ENCODE peak calls at places on chromosomes 7 and 10, in four cellular contexts. T is H1, P is H9, I is trophoblast cell. B is an unnamed sample.
A peak's percentile ranks its signal among the peaks of the same experiment; 100 is the strongest.

GRCh38 chr7:17774248-17774647 is 166.0 kb downstream of the SNX13 start:
- DNase-seq in T (no peak), P (no peak), I (peak; percentile 6), B (no peak)

GRCh38 chr10:104387130-104387888 is 33.7 kb downstream of the CFAP58 start:
- DNase-seq in T (no peak), P (no peak), I (no peak), B (peak; percentile 6)

GRCh38 chr7:28166982-28167715 is 13.4 kb downstream of the JAZF1 start:
- DNase-seq in T (no peak), P (no peak), I (no peak), B (no peak)

GRCh38 chr10:49207936-49208482 is 19.8 kb upstream of the TMEM273 start:
- DNase-seq in T (no peak), P (no peak), I (no peak), B (no peak)

GRCh38 chr7:95478139-95479037 is 7.4 kb upstream of the ASB4 start:
- DNase-seq in T (no peak), P (peak; percentile 41), I (peak; percentile 28), B (peak; percentile 56)

GRCh38 chr7:64574481-64575159 is 11.7 kb upstream of the ZNF680 start:
- DNase-seq in T (peak; percentile 50), P (no peak), I (peak; percentile 66), B (peak; percentile 77)

GRCh38 chr10:986881-987634 is 1.2 kb upstream of the GTPBP4 start:
- DNase-seq in T (no peak), P (no peak), I (peak; percentile 71), B (peak; percentile 46)

GRCh38 chr7:114856625-114857024 is 65.3 kb upstream of the MDFIC start:
- DNase-seq in T (no peak), P (no peak), I (peak; percentile 49), B (peak; percentile 83)

GRCh38 chr7:111605246-111605645 is 43.0 kb upstream of the IMMP2L start:
- DNase-seq in T (no peak), P (no peak), I (no peak), B (no peak)

GRCh38 chr10:35803046-35803445 is 160.9 kb upstream of the FZD8 start:
- DNase-seq in T (no peak), P (no peak), I (no peak), B (peak; percentile 45)

GRCh38 chr10:32298066-32298812 is 48.7 kb downstream of the EPC1 start:
- DNase-seq in T (no peak), P (no peak), I (peak; percentile 88), B (no peak)

GRCh38 chr7:1675036-1675671 is 5.1 kb downstream of the ELFN1 start:
- DNase-seq in T (peak; percentile 43), P (peak; percentile 25), I (no peak), B (no peak)

GRCh38 chr10:109187677-109188076 is 735.6 kb downstream of the XPNPEP1 start:
- DNase-seq in T (no peak), P (no peak), I (no peak), B (no peak)

GRCh38 chr7:135183478-135183877 is 13.0 kb upstream of the CYREN start:
- DNase-seq in T (no peak), P (no peak), I (no peak), B (no peak)

GRCh38 chr10:118953999-118954398 is 75.5 kb upstream of the NANOS1 start:
- DNase-seq in T (peak; percentile 17), P (peak; percentile 9), I (no peak), B (no peak)

GRCh38 chr10:34815174-34816066 is at the start of gene PARD3:
- DNase-seq in T (peak; percentile 76), P (peak; percentile 82), I (peak; percentile 86), B (peak; percentile 83)

GRCh38 chr10:92263396-92263795 is 27.5 kb downstream of the CPEB3 start:
- DNase-seq in T (no peak), P (no peak), I (peak; percentile 16), B (no peak)

GRCh38 chr7:158587425-158588084 is at the start of gene PTPRN2:
- DNase-seq in T (peak; percentile 77), P (peak; percentile 66), I (peak; percentile 71), B (peak; percentile 68)

GRCh38 chr10:22714524-22715289 is at the start of gene PIP4K2A:
- DNase-seq in T (peak; percentile 68), P (peak; percentile 51), I (peak; percentile 91), B (peak; percentile 63)

GRCh38 chr10:12051241-12051640 is 8.6 kb upstream of the UPF2 start:
- DNase-seq in T (no peak), P (no peak), I (no peak), B (no peak)

GRCh38 chr10:44292390-44293002 is 92.4 kb downstream of the CXCL12 start:
- DNase-seq in T (peak; percentile 67), P (no peak), I (no peak), B (peak; percentile 40)

GRCh38 chr10:44293306-44293778 is 91.6 kb downstream of the CXCL12 start:
- DNase-seq in T (peak; percentile 64), P (no peak), I (no peak), B (no peak)

GRCh38 chr10:44295619-44296222 is 89.2 kb downstream of the CXCL12 start:
- DNase-seq in T (no peak), P (no peak), I (no peak), B (no peak)

GRCh38 chr10:44293842-44294241 is 91.1 kb downstream of the CXCL12 start:
- DNase-seq in T (no peak), P (no peak), I (no peak), B (no peak)

DNA sequence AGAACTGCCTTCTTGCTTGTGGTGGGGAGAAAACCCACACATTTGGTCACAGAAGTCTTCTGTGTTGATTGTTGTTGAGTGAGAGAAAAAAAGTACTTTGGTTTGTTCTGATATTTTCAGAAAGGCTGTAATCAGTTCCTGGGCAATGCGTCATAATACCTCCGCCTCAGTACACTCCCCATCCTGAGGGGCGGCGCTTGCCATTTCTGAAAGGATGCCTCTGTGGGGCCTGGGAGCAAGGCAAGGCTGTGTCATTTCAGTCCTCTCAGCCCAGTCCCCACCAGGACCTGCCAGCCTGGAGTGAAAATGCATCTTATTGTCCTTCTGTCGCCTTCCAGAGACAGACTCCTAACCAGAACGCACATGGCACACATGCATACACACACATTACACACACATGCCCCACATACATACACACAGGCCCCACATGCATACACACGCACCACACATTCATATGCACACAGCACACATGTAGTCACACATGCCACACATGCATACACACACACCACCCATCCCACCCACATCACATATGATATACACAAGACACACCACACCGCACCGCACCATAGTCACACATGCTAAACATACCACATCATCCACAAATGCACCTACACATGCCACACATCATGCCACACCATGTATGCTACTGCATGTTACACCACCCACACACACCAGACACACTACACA is 90.0 kb downstream of the CXCL12 start:
- DNase-seq in T (no peak), P (no peak), I (no peak), B (no peak)
- H2AK5ac ChIP-seq in T (peak overlapping the region; percentile 100), P (no peak overlapping the region), I (no peak overlapping the region), B (no peak overlapping the region)

GRCh38 chr10:93512565-93512964 is 16.2 kb downstream of the CEP55 start:
- DNase-seq in T (no peak), P (no peak), I (no peak), B (no peak)
- H3K23ac ChIP-seq in T (no peak overlapping the region), P (no peak overlapping the region), I (no peak overlapping the region), B (no peak overlapping the region)

DNA sequence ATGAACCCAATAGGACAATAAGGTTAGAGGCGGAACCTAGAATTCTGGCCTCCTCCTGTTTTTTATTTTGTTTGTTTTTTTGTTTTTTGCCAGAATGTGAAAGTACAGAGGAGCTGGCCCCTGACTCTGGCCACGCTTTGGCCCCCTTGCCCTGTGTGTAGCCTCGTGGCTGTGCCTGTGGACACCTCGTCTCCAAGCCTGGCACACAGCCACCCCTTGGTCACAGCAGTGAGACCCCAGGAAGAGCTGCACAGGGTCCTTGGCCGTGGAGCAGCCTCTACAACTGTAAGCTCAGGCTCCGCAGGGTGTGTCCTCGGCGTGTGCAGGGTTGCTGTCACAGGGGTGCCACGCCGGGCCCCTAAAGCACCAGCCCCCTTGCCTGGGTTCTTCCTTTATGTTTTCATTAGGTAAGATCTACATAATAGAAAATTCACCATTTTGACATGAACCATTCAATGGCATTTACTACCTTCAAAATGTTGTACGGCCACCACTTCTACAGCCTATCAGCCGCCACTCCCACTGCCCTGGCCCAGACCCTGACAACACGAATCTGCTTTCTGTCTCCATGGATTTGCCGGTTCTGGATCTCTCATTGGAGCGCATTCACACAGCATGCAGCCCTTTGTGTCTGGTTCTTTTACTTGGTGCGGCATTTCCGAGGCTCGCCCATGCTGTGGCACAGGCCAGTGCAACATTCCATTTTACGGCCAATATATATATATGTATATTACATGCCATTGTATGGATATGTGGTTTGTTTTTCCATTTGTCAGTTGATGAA is 51.0 kb downstream of the AMZ1 start:
- DNase-seq in T (peak; percentile 33), P (peak; percentile 23), I (no peak), B (no peak)
- H3K79me2 ChIP-seq in T (no peaks in the 10 kb centered on the region), P (peaks cover 8% of the 10 kb centered on the region), I (peaks cover 23% of the 10 kb centered on the region), B (peaks cover 12% of the 10 kb centered on the region)

DNA sequence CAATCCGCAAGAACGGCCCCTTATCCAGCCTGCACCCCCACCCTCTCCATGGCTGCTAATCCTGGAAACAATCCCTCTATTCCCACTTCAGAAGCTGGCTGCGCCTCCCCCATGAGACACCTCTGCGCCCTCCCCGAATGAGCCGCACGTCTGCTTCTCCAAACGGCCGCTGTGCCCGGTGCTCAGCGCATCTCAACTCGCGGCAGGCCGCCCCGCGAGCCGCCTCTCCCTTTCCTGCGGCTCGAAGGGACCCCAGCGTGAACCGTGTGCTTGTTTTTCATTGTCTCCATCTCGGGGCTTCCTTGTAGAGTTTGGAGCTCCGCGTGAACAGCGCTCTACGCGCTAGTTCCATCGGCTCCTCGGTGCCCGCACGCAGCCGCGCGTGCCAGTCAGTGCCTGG is 20.8 kb upstream of the FXYD4 start:
- DNase-seq in T (no peak), P (no peak), I (no peak), B (no peak)
- H2AK5ac ChIP-seq in T (no peak overlapping the region), P (no peak overlapping the region), I (no peak overlapping the region), B (no peak overlapping the region)

GRCh38 chr10:132844069-132844809 is 58.3 kb upstream of the NKX6-2 start:
- DNase-seq in T (no peak), P (no peak), I (no peak), B (no peak)
- H3K23ac ChIP-seq in T (no peak overlapping the region), P (no peak overlapping the region), I (no peak overlapping the region), B (no peak overlapping the region)

DNA sequence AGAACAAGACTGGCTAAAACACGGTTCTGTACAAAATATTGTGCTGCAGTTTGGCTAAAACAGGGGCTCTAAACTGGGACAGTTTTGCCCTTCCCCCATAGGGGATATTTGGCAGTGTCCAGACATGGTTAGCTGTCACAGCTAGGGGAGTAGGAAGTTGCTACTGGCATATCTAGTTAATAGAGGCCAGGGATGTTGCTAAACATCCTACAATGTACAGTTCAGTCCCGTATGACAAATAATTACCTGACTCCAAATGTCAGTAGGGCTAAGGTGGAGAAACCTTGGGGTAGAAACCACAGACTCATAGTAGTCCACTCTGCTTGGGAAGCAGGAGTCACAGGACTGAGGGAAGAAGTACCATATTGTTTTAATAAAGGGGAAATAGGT is 39.8 kb downstream of the WBP1L start:
- DNase-seq in T (no peak), P (no peak), I (peak; percentile 39), B (no peak)
- H3K79me2 ChIP-seq in T (no peaks in the 10 kb centered on the region), P (no peaks in the 10 kb centered on the region), I (peaks cover 15% of the 10 kb centered on the region), B (no peaks in the 10 kb centered on the region)